ENCODE peak calls at places on chromosomes 3 and 15, in four cellular contexts. A is brain microvascular endothelial cell, B is uterus, W is PC-3. L is an unnamed sample.

GRCh38 chr3:106552401-106553043 is 683.7 kb upstream of the CBLB start:
- DNase-seq in A (no peak), B (no peak), W (no peak), L (no peak)

GRCh38 chr3:13883681-13884080 is 3.8 kb upstream of the WNT7A start:
- DNase-seq in A (no peak), B (no peak), W (no peak), L (no peak)

GRCh38 chr15:45121706-45122417 is 7.7 kb downstream of the DUOXA2 start:
- DNase-seq in A (peak), B (no peak), W (peak), L (peak)

GRCh38 chr15:84982301-84982920 is 755 bp downstream of the PDE8A start:
- DNase-seq in A (no peak), B (peak), W (peak), L (no peak)

GRCh38 chr3:58693929-58694850 is 27.6 kb upstream of the FAM3D start:
- DNase-seq in A (no peak), B (no peak), W (no peak), L (no peak)

GRCh38 chr3:62604301-62604700 is 231.0 kb upstream of the FEZF2 start:
- DNase-seq in A (peak), B (no peak), W (peak), L (peak)

GRCh38 chr3:139538733-139539132 is 809 bp downstream of the RBP1 start:
- DNase-seq in A (peak), B (peak), W (no peak), L (no peak)

GRCh38 chr15:41882689-41883483 is 11.0 kb downstream of the SPTBN5 start:
- DNase-seq in A (no peak), B (no peak), W (no peak), L (no peak)

GRCh38 chr3:58085616-58086015 is 77.4 kb downstream of the FLNB start:
- DNase-seq in A (no peak), B (no peak), W (no peak), L (no peak)

GRCh38 chr3:172217877-172218276 is 178.5 kb downstream of the FNDC3B start:
- DNase-seq in A (no peak), B (no peak), W (peak), L (no peak)

GRCh38 chr15:94451461-94451860 is 220.1 kb downstream of the MCTP2 start:
- DNase-seq in A (no peak), B (no peak), W (no peak), L (peak)

GRCh38 chr3:20700702-20701101 is 514.7 kb upstream of the SGO1 start:
- DNase-seq in A (no peak), B (no peak), W (no peak), L (no peak)

GRCh38 chr15:69085325-69086081 is 71.0 kb downstream of the NOX5 start:
- DNase-seq in A (no peak), B (no peak), W (no peak), L (no peak)
- H3K27ac ChIP-seq in A (no peak), B (no peak), W (no peak), L (no peak)

GRCh38 chr3:189631409-189631808 is 220 bp downstream of the TP63 start:
- DNase-seq in A (no peak), B (no peak), W (peak), L (no peak)

GRCh38 chr3:189632238-189632637 is 1.0 kb downstream of the TP63 start:
- DNase-seq in A (no peak), B (no peak), W (no peak), L (no peak)

GRCh38 chr3:189630667-189631372 is 369 bp upstream of the TP63 start:
- DNase-seq in A (peak), B (no peak), W (no peak), L (no peak)

GRCh38 chr3:189629803-189630455 is 1.3 kb upstream of the TP63 start:
- DNase-seq in A (no peak), B (peak), W (no peak), L (no peak)

GRCh38 chr3:189631373-189631408 is at the start of gene TP63:
- DNase-seq in A (no peak), B (no peak), W (no peak), L (no peak)
- H3K27ac ChIP-seq in A (no peak), B (no peak), W (no peak), L (no peak)

GRCh38 chr3:186590580-186591296 is 20.2 kb downstream of the DNAJB11 start:
- DNase-seq in A (no peak), B (no peak), W (no peak), L (no peak)

GRCh38 chr3:186588619-186589018 is 18.1 kb downstream of the DNAJB11 start:
- DNase-seq in A (no peak), B (no peak), W (peak), L (peak)

GRCh38 chr3:186589856-186590579 is 19.5 kb downstream of the DNAJB11 start:
- DNase-seq in A (no peak), B (no peak), W (peak), L (peak)

GRCh38 chr3:186587183-186587582 is 16.7 kb downstream of the DNAJB11 start:
- DNase-seq in A (no peak), B (no peak), W (no peak), L (no peak)

GRCh38 chr3:186589115-186589514 is 18.6 kb downstream of the DNAJB11 start:
- DNase-seq in A (no peak), B (no peak), W (no peak), L (no peak)
- H3K27ac ChIP-seq in A (no peak), B (no peak), W (peak), L (peak)

GRCh38 chr3:123085293-123085949 is 18.6 kb downstream of the PDIA5 start:
- DNase-seq in A (no peak), B (no peak), W (no peak), L (no peak)

GRCh38 chr3:123083446-123084124 is 16.8 kb downstream of the PDIA5 start:
- DNase-seq in A (no peak), B (no peak), W (no peak), L (no peak)

GRCh38 chr3:123084192-123084591 is 17.4 kb downstream of the PDIA5 start:
- DNase-seq in A (no peak), B (no peak), W (no peak), L (no peak)

GRCh38 chr3:123086110-123086642 is 19.4 kb downstream of the PDIA5 start:
- DNase-seq in A (no peak), B (no peak), W (peak), L (no peak)

GRCh38 chr3:123084738-123085237 is 18.0 kb downstream of the PDIA5 start:
- DNase-seq in A (no peak), B (no peak), W (no peak), L (no peak)
- H3K27ac ChIP-seq in A (no peak), B (no peak), W (no peak), L (no peak)

GRCh38 chr15:80445300-80446041 is 41.3 kb downstream of the ARNT2 start:
- DNase-seq in A (no peak), B (no peak), W (no peak), L (no peak)

GRCh38 chr15:80440024-80440423 is 35.8 kb downstream of the ARNT2 start:
- DNase-seq in A (no peak), B (no peak), W (no peak), L (no peak)

GRCh38 chr15:80442728-80443403 is 38.7 kb downstream of the ARNT2 start:
- DNase-seq in A (no peak), B (no peak), W (peak), L (no peak)

GRCh38 chr15:80449825-80450224 is 45.6 kb downstream of the ARNT2 start:
- DNase-seq in A (no peak), B (no peak), W (no peak), L (no peak)

DNA sequence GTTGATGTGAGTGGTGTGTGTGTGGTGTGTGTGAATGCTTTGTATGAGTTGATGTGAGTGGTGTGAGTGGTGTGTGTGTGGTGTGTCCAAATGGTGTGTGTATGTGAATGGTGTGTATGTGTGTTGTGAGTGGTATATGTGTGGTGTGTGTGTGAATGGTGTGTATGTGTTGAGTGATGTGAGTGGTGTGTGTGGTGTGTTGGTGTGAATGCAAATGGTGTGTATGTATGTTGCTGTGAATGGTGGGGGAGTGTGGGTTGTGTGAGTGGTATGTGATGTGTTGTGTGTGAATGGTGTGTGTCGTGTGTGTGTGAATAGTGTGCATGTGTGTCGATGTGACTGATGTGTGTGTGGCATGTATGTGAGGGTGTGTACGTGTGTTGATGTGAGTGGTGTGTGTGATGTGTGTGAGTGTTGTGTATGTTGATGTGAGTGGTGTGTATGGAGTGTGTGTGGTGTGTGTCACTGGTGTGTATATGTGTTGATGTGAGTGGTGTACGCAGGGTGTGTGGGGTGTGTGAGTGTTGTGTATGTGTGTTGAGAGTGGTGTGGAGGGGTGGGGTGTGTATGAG is 40.6 kb downstream of the ARNT2 start:
- DNase-seq in A (no peak), B (no peak), W (no peak), L (no peak)
- H3K27ac ChIP-seq in A (no peak), B (no peak), W (no peak), L (no peak)

DNA sequence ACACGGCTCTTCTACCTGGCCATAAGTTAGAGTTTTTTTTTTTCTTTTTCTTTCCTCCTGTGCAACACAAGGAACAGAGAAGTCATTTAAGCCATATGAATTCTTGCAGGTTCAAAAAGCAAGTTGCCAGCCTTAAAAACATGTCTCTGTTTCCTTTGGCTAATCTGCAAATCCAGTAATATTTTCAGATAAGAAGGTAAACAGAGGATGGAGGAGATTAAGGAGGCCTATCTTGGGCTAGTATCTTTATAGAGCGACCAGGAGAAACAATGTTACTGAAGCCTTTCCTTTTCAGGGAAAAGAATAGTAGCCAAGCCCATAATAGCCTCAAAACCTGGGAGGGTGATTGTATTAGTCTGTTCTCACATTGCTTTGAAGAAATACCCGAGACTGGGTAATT is 20.9 kb upstream of the LMCD1 start:
- DNase-seq in A (no peak), B (no peak), W (no peak), L (no peak)
- H3K27ac ChIP-seq in A (no peak), B (peak), W (no peak), L (no peak)

DNA sequence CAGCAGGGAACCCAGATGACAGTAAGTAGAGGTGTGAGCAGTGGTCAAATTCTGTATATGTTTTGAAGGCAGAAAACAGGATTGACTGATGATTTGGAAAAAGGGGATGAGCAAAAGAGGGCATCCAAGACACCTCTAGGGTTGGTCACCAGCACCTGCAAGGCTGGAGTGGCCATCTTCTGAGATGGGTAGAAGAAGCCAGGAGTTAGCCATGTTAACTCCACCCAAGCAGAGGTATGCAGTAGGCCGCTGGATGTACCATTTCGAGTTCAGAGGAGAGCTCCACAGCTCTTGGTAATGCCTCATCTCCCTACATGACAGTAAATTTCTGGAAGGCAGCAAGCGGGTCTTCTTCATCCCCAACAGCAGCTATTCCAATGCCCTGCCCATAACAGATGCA is 7.0 kb downstream of the RFTN1 start:
- DNase-seq in A (no peak), B (no peak), W (no peak), L (no peak)
- H3K27ac ChIP-seq in A (no peak), B (no peak), W (no peak), L (no peak)

DNA sequence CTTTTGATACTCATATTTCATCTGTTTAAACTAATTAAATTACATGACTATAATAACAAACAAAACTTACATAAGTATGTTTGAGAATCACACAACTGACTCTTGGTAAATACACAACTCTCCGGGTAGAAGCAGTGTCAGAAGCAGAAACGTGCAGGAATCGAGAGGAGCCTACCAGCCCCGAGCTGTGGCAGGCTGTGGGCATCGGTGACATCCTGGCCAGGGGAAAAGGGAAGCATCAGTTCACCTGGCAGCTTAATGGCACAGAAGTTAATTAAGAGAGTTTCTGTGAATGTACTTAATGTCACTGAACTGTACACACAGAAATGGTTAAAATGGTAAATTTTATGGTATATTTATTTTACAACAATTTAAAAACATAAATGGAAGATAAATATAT is 90.2 kb downstream of the CRTC3 start:
- DNase-seq in A (no peak), B (no peak), W (no peak), L (no peak)
- H3K27ac ChIP-seq in A (no peak), B (no peak), W (no peak), L (no peak)

L was measured in epithelial cell of prostate.